ENCODE peak calls at places on chromosomes 7 and 10, in eight cellular contexts. One of them, this sample, is unnamed.

GRCh38 chr7:85705076-85705475 is 518.2 kb upstream of the SEMA3D start:
- DNase-seq in AG04450: no peak
- DNase-seq in ovary: no peak
- DNase-seq in transverse colon: no peak
- DNase-seq in GM23338: no peak
- DNase-seq in CD8-positive, alpha-beta T cell: no peak
- DNase-seq in cardiac fibroblast: no peak
- DNase-seq in glutamatergic neuron: no peak
- DNase-seq in this sample: no peak

GRCh38 chr10:94344522-94345122 is 18.1 kb downstream of the NOC3L start:
- DNase-seq in ovary: no peak
- DNase-seq in AG04450: no peak
- DNase-seq in CD8-positive, alpha-beta T cell: no peak
- DNase-seq in glutamatergic neuron: no peak
- DNase-seq in transverse colon: no peak
- DNase-seq in cardiac fibroblast: no peak
- DNase-seq in GM23338: no peak
- DNase-seq in this sample: no peak

GRCh38 chr10:123945506-123945905 is 53.9 kb upstream of the CPXM2 start:
- DNase-seq in cardiac fibroblast: no peak
- DNase-seq in GM23338: peak; percentile 64
- DNase-seq in AG04450: no peak
- DNase-seq in transverse colon: no peak
- DNase-seq in ovary: no peak
- DNase-seq in glutamatergic neuron: no peak
- DNase-seq in CD8-positive, alpha-beta T cell: no peak
- DNase-seq in this sample: no peak

GRCh38 chr10:26367771-26368170 is 70.4 kb upstream of the APBB1IP start:
- DNase-seq in glutamatergic neuron: no peak
- DNase-seq in cardiac fibroblast: peak; percentile 28
- DNase-seq in ovary: no peak
- DNase-seq in CD8-positive, alpha-beta T cell: no peak
- DNase-seq in AG04450: no peak
- DNase-seq in GM23338: peak; percentile 90
- DNase-seq in transverse colon: no peak
- DNase-seq in this sample: peak; percentile 68

GRCh38 chr10:127298396-127298795 is 102.0 kb upstream of the INSYN2A start:
- DNase-seq in glutamatergic neuron: no peak
- DNase-seq in GM23338: no peak
- DNase-seq in transverse colon: no peak
- DNase-seq in cardiac fibroblast: no peak
- DNase-seq in ovary: no peak
- DNase-seq in AG04450: no peak
- DNase-seq in CD8-positive, alpha-beta T cell: peak; percentile 11
- DNase-seq in this sample: no peak

GRCh38 chr7:1058821-1059199 is 14.5 kb downstream of the GPR146 start:
- DNase-seq in glutamatergic neuron: no peak
- DNase-seq in GM23338: no peak
- DNase-seq in AG04450: peak; percentile 23
- DNase-seq in cardiac fibroblast: no peak
- DNase-seq in CD8-positive, alpha-beta T cell: no peak
- DNase-seq in transverse colon: no peak
- DNase-seq in ovary: no peak
- DNase-seq in this sample: no peak

GRCh38 chr10:51425431-51425830 is 274.0 kb downstream of the CSTF2T start:
- DNase-seq in cardiac fibroblast: peak; percentile 8
- DNase-seq in CD8-positive, alpha-beta T cell: no peak
- DNase-seq in GM23338: no peak
- DNase-seq in ovary: no peak
- DNase-seq in AG04450: no peak
- DNase-seq in transverse colon: no peak
- DNase-seq in glutamatergic neuron: peak; percentile 26
- DNase-seq in this sample: no peak

GRCh38 chr10:97858001-97858439 is 8.4 kb downstream of the GOLGA7B start:
- DNase-seq in GM23338: no peak
- DNase-seq in cardiac fibroblast: no peak
- DNase-seq in CD8-positive, alpha-beta T cell: no peak
- DNase-seq in glutamatergic neuron: no peak
- DNase-seq in ovary: no peak
- DNase-seq in AG04450: no peak
- DNase-seq in transverse colon: no peak
- DNase-seq in this sample: no peak

GRCh38 chr7:44325811-44326241 is 432 bp upstream of the CAMK2B start:
- DNase-seq in CD8-positive, alpha-beta T cell: peak; percentile 29
- DNase-seq in ovary: no peak
- DNase-seq in transverse colon: no peak
- DNase-seq in AG04450: no peak
- DNase-seq in GM23338: peak; percentile 61
- DNase-seq in glutamatergic neuron: peak; percentile 66
- DNase-seq in cardiac fibroblast: no peak
- DNase-seq in this sample: no peak
- TF ChIP-seq CTCF in CD8-positive, alpha-beta T cell: no peak
- TF ChIP-seq CTCF in ovary: no peak
- TF ChIP-seq CTCF in transverse colon: no peak
- TF ChIP-seq CTCF in AG04450: no peak
- TF ChIP-seq CTCF in GM23338: peak; percentile 58
- TF ChIP-seq CTCF in glutamatergic neuron: no peak
- TF ChIP-seq CTCF in cardiac fibroblast: no peak
- TF ChIP-seq CTCF in this sample: no peak

GRCh38 chr10:71209324-71210030 is 2.9 kb upstream of the UNC5B start:
- DNase-seq in GM23338: no peak
- DNase-seq in ovary: no peak
- DNase-seq in glutamatergic neuron: no peak
- DNase-seq in AG04450: no peak
- DNase-seq in transverse colon: no peak
- DNase-seq in cardiac fibroblast: no peak
- DNase-seq in CD8-positive, alpha-beta T cell: no peak
- DNase-seq in this sample: no peak
- TF ChIP-seq CTCF in GM23338: no peak
- TF ChIP-seq CTCF in ovary: no peak
- TF ChIP-seq CTCF in glutamatergic neuron: peak; percentile 30
- TF ChIP-seq CTCF in AG04450: no peak
- TF ChIP-seq CTCF in transverse colon: no peak
- TF ChIP-seq CTCF in cardiac fibroblast: no peak
- TF ChIP-seq CTCF in CD8-positive, alpha-beta T cell: no peak
- TF ChIP-seq CTCF in this sample: no peak

DNA sequence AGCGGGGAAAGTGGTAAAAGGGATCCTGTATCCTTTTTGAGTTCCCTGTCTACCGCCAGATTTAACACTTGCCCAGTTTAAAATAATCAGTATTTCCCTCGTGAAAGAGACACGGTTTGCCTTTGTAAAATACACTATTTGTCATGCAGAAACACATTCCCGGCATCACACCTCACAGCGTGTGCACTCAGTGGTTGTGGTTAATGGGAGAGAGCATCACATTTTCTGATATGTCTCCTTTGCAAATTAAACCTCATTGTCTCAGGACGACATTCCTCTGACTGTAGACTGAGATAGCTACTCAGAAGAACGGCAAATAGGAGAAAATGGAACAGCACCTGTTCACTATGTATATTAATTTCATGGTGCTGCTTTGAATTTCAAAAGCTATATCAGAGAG is 113.1 kb upstream of the IFRD1 start:
- DNase-seq in transverse colon: no peak
- DNase-seq in ovary: no peak
- DNase-seq in cardiac fibroblast: no peak
- DNase-seq in GM23338: peak; percentile 53
- DNase-seq in AG04450: no peak
- DNase-seq in CD8-positive, alpha-beta T cell: no peak
- DNase-seq in glutamatergic neuron: no peak
- DNase-seq in this sample: no peak
- TF ChIP-seq CTCF in transverse colon: no peak
- TF ChIP-seq CTCF in ovary: no peak
- TF ChIP-seq CTCF in cardiac fibroblast: no peak
- TF ChIP-seq CTCF in GM23338: no peak
- TF ChIP-seq CTCF in AG04450: no peak
- TF ChIP-seq CTCF in CD8-positive, alpha-beta T cell: no peak
- TF ChIP-seq CTCF in glutamatergic neuron: no peak
- TF ChIP-seq CTCF in this sample: no peak

DNA sequence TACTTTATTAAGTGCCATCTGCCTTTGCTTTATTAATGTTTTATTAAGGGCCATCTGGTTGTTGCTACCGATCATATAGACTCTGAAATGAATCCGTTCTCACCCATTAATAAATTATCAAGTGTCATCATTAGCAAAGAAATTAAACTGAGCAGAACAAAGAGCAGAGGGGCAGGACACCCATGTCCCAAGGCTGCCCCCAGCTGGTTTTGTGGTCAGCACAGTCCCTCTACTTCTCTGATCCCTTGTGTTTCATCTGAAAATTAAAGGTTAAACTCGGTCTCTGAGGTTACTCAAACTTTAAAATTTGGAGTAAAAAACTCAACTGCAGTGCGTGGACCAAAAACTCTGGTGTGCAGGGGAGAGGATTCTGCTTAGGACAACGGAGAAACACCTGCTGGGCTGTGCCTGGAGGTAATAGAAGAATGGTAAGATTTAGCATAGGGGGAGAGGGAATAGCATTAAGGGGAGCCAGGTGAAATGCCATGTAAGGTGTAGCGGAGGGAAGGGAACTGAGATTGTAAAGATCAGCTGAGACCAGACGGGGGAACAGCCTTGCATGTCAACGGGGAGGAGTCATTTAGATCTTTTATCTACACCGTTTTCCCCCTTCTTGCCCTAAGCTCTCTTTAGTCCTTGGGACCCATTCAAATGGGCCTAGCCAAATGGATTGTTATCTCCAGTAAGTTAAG is 10.8 kb upstream of the GSDME start:
- DNase-seq in AG04450: no peak
- DNase-seq in transverse colon: no peak
- DNase-seq in ovary: no peak
- DNase-seq in CD8-positive, alpha-beta T cell: no peak
- DNase-seq in glutamatergic neuron: no peak
- DNase-seq in GM23338: peak; percentile 26
- DNase-seq in cardiac fibroblast: no peak
- DNase-seq in this sample: no peak
- TF ChIP-seq CTCF in AG04450: no peak
- TF ChIP-seq CTCF in transverse colon: no peak
- TF ChIP-seq CTCF in ovary: no peak
- TF ChIP-seq CTCF in CD8-positive, alpha-beta T cell: no peak
- TF ChIP-seq CTCF in glutamatergic neuron: no peak
- TF ChIP-seq CTCF in GM23338: peak; percentile 71
- TF ChIP-seq CTCF in cardiac fibroblast: no peak
- TF ChIP-seq CTCF in this sample: no peak